ENCODE peak calls at places on chromosome 21, in four cellular contexts. N is naive thymus-derived CD8-positive, alpha-beta T cell; G is stomach; F is choroid plexus epithelial cell. X is an unnamed sample.

GRCh38 chr21:36113647-36114428 is 21.0 kb upstream of the CBR3 start:
- DNase-seq in F (no peak), N (peak), G (peak), X (peak)

GRCh38 chr21:45550552-45551210 is 8.4 kb upstream of the SLC19A1 start:
- DNase-seq in F (peak), N (no peak), G (no peak), X (no peak)

GRCh38 chr21:15004721-15005370 is 60.0 kb downstream of the NRIP1 start:
- DNase-seq in G (no peak), N (no peak), F (no peak), X (peak)

GRCh38 chr21:42692688-42693087 is 39.3 kb downstream of the PDE9A start:
- DNase-seq in N (no peak), G (no peak), F (no peak), X (no peak)

GRCh38 chr21:36929622-36930021 is 36.8 kb downstream of the HLCS start:
- DNase-seq in G (peak), N (no peak), F (peak), X (peak)

GRCh38 chr21:14877581-14878228 is 187.1 kb downstream of the NRIP1 start:
- DNase-seq in N (no peak), F (peak), G (no peak), X (peak)

GRCh38 chr21:41865002-41865777 is 14.0 kb downstream of the PRDM15 start:
- DNase-seq in N (no peak), F (no peak), G (no peak), X (no peak)

GRCh38 chr21:38807481-38807880 is 1.8 kb downstream of the ETS2 start:
- DNase-seq in N (no peak), F (peak), G (no peak), X (peak)

GRCh38 chr21:44010429-44010828 is 1.7 kb upstream of the TRAPPC10 start:
- DNase-seq in G (no peak), N (no peak), F (peak), X (no peak)

GRCh38 chr21:43659136-43660000 is at the start of the genes HSF2BP and RRP1B:
- DNase-seq in G (peak), N (peak), F (peak), X (peak)

GRCh38 chr21:27423073-27423472 is 456.2 kb upstream of the ADAMTS5 start:
- DNase-seq in G (peak), N (no peak), F (peak), X (no peak)

GRCh38 chr21:32494946-32495703 is 82.6 kb downstream of the EVA1C start:
- DNase-seq in F (peak), N (no peak), G (no peak), X (no peak)

GRCh38 chr21:32336711-32337110 is 38.1 kb downstream of the MRAP start:
- DNase-seq in G (no peak), N (no peak), F (peak), X (no peak)

GRCh38 chr21:40117236-40117635 is 250.0 kb downstream of the PCP4 start:
- DNase-seq in F (no peak), G (no peak), N (no peak), X (no peak)

GRCh38 chr21:45981154-45981606 is 390 bp upstream of the COL6A1 start:
- DNase-seq in G (peak), N (peak), F (peak), X (peak)

GRCh38 chr21:14991957-14992356 is 72.8 kb downstream of the NRIP1 start:
- DNase-seq in F (peak), N (no peak), G (no peak), X (no peak)

GRCh38 chr21:43367296-43367695 is 59.6 kb downstream of the SIK1 start:
- DNase-seq in G (no peak), N (no peak), F (no peak), X (peak)

GRCh38 chr21:42707207-42707830 is 53.9 kb downstream of the PDE9A start:
- DNase-seq in N (no peak), F (no peak), G (no peak), X (no peak)

GRCh38 chr21:30166171-30166570 is 434 bp downstream of the CLDN17 start:
- DNase-seq in N (no peak), F (no peak), G (no peak), X (no peak)

GRCh38 chr21:34889537-34890257 is 159.4 kb downstream of the RUNX1 start:
- DNase-seq in F (peak), G (peak), N (peak), X (no peak)

GRCh38 chr21:43603641-43604504 is 55.4 kb downstream of the HSF2BP start:
- DNase-seq in N (no peak), F (peak), G (no peak), X (no peak)

GRCh38 chr21:32794643-32795042 is 23.1 kb upstream of the PAXBP1 start:
- DNase-seq in N (no peak), G (no peak), F (no peak), X (peak)

GRCh38 chr21:26041441-26042180 is 129.0 kb downstream of the APP start:
- DNase-seq in F (peak), G (no peak), N (no peak), X (peak)

GRCh38 chr21:41120997-41121396 is 47.0 kb upstream of the BACE2 start:
- DNase-seq in F (no peak), G (no peak), N (no peak), X (no peak)

GRCh38 chr21:32523463-32523862 is 61.9 kb downstream of the TCP10L start:
- DNase-seq in F (no peak), G (no peak), N (no peak), X (no peak)

X was measured in cerebellar cortex.